ENCODE peak calls at places on chromosomes 2 and 18, in eight cellular contexts. C is astrocyte, I is skeletal muscle cell, Z is upper lobe of right lung, D is NB4, J is AG04450, W is HCT116, O is small intestine. H is an unnamed sample.

GRCh38 chr2:172711110-172711509 is 24.5 kb upstream of the RAPGEF4 start:
- DNase-seq in C (no peak), I (no peak), Z (no peak), D (no peak), J (no peak), W (no peak), O (no peak), H (no peak)

GRCh38 chr2:111923271-111923670 is 24.9 kb downstream of the MERTK start:
- DNase-seq in C (no peak), I (peak), Z (no peak), D (no peak), J (peak), W (no peak), O (no peak), H (no peak)

GRCh38 chr2:71794611-71795010 is 341.2 kb downstream of the DYSF start:
- DNase-seq in C (no peak), I (no peak), Z (no peak), D (no peak), J (no peak), W (no peak), O (no peak), H (no peak)

GRCh38 chr2:217795706-217796465 is 206.9 kb downstream of the TNS1 start:
- DNase-seq in C (peak), I (no peak), Z (no peak), D (no peak), J (no peak), W (no peak), O (no peak), H (no peak)

GRCh38 chr2:27509326-27509725 is 12.7 kb downstream of the GCKR start:
- DNase-seq in C (peak), I (peak), Z (no peak), D (no peak), J (peak), W (no peak), O (no peak), H (no peak)

GRCh38 chr2:189233527-189233926 is 54.0 kb upstream of the COL5A2 start:
- DNase-seq in C (no peak), I (peak), Z (no peak), D (no peak), J (no peak), W (no peak), O (no peak), H (no peak)

GRCh38 chr2:174059875-174060226 is 94.7 kb upstream of the SP3 start:
- DNase-seq in C (peak), I (no peak), Z (no peak), D (no peak), J (no peak), W (no peak), O (no peak), H (no peak)

GRCh38 chr2:220166616-220167015 is 539.2 kb downstream of the SLC4A3 start:
- DNase-seq in C (no peak), I (peak), Z (no peak), D (no peak), J (no peak), W (no peak), O (no peak), H (no peak)

GRCh38 chr18:70536370-70537062 is 247.7 kb downstream of the SOCS6 start:
- DNase-seq in C (no peak), I (no peak), Z (no peak), D (no peak), J (no peak), W (no peak), O (no peak), H (no peak)

GRCh38 chr2:109125595-109126500 is 3.2 kb upstream of the SH3RF3 start:
- DNase-seq in C (peak), I (peak), Z (no peak), D (peak), J (peak), W (peak), O (no peak), H (no peak)

GRCh38 chr2:63052411-63053234 is 2.0 kb downstream of the OTX1 start:
- DNase-seq in C (no peak), I (no peak), Z (no peak), D (no peak), J (no peak), W (no peak), O (no peak), H (peak)

GRCh38 chr2:30932850-30933249 is 125.6 kb upstream of the CAPN13 start:
- DNase-seq in C (no peak), I (no peak), Z (no peak), D (no peak), J (no peak), W (no peak), O (no peak), H (no peak)

GRCh38 chr18:26804474-26804873 is 61.0 kb downstream of the AQP4 start:
- DNase-seq in C (no peak), I (no peak), Z (no peak), D (peak), J (no peak), W (no peak), O (peak), H (no peak)

GRCh38 chr2:171360905-171361304 is 72.9 kb downstream of the METTL8 start:
- DNase-seq in C (no peak), I (no peak), Z (no peak), D (no peak), J (no peak), W (no peak), O (no peak), H (no peak)
- H3K4me3 ChIP-seq in C (no peak), I (no peak), Z (no peak), D (no peak), J (no peak), W (no peak), O (no peak), H (no peak)

DNA sequence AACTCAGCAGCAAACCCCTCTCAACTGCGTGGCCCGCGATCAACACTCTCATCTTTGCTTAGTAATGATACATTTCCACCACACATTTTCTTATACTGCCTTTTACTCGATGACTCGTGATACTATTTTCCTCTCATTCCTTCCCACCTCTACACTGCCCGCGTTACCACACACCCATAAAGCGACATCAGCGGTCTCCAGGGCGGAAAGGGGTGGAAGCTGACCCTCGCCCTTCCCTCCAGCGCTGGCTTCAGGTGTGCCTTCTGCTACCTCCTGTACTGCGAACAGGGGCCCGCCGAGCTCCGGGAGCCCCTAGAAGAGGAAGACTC is 1.3 kb downstream of the NETO1 start:
- DNase-seq in C (no peak), I (no peak), Z (no peak), D (no peak), J (no peak), W (no peak), O (no peak), H (no peak)
- H3K4me3 ChIP-seq in C (peak), I (peak), Z (no peak), D (no peak), J (peak), W (no peak), O (no peak), H (no peak)

DNA sequence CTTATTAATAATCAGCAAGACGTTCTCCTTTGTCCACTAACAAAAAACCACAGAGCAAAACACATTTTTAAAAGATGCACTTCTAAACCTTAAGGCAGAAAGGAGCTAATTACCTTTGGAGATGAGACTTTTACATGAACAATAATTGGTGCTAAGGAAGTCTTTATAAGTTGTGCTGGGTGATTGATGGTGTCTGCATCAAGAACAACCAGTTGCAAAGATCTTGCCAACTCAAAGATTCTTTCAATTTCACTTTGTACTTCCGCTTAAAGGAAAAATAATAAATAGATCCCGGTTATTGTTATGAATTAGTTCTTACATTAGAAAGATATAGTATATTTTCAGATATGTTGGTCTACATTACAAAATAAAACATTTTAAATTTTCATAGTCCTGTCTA is 26.9 kb upstream of the ARL5A start:
- DNase-seq in C (no peak), I (no peak), Z (no peak), D (no peak), J (no peak), W (no peak), O (no peak), H (no peak)
- H3K4me3 ChIP-seq in C (no peak), I (no peak), Z (no peak), D (no peak), J (no peak), W (no peak), O (no peak), H (no peak)

DNA sequence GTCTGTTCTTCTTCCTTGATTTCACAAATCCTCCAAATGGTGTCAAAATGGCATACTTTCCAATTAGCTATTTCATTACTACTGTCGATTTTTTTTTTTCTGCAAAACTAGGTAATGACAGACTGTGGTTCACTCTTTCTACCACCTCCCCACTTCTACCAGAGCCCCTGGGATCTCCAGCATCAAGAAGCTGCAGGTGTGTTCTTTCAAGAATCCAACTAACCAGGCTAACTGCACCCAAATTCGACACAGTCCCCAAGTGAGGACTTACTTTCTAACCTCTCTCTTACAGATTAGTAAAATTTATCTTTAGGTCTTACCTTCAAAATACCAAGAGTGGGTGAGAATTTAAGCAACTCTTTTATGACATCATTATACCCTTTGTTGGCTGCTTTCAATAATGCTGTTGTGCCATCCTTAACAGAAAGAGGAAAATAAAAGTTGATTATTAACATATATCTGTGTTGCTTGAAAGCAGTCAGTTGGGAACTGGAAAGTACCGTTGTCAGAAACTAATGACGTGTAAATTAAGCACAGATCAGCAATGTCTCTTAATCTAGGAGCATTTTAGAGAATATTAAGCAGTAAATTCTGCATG is 31.2 kb upstream of the NPC1 start:
- DNase-seq in C (no peak), I (no peak), Z (no peak), D (no peak), J (no peak), W (no peak), O (peak), H (no peak)
- H3K4me3 ChIP-seq in C (no peak), I (no peak), Z (no peak), D (no peak), J (no peak), W (no peak), O (no peak), H (no peak)

GRCh38 chr2:238286551-238286950 is 1.9 kb downstream of the PER2 start:
- DNase-seq in C (peak), I (peak), Z (peak), D (peak), J (peak), W (no peak), O (peak), H (peak)

GRCh38 chr2:238286095-238286494 is 2.3 kb downstream of the PER2 start:
- DNase-seq in C (no peak), I (no peak), Z (no peak), D (no peak), J (no peak), W (no peak), O (peak), H (no peak)

GRCh38 chr2:238287702-238288649 is at the start of gene PER2:
- DNase-seq in C (peak), I (peak), Z (peak), D (peak), J (peak), W (peak), O (peak), H (peak)

GRCh38 chr2:238285653-238286082 is 2.7 kb downstream of the PER2 start:
- DNase-seq in C (peak), I (peak), Z (peak), D (no peak), J (peak), W (no peak), O (peak), H (peak)

GRCh38 chr2:238286987-238287386 is 1.4 kb downstream of the PER2 start:
- DNase-seq in C (no peak), I (no peak), Z (no peak), D (no peak), J (no peak), W (no peak), O (peak), H (peak)
- H3K4me3 ChIP-seq in C (peak), I (peak), Z (peak), D (peak), J (peak), W (peak), O (peak), H (peak)

GRCh38 chr18:58965930-58966662 is 101.4 kb downstream of the ZNF532 start:
- DNase-seq in C (no peak), I (no peak), Z (no peak), D (no peak), J (no peak), W (no peak), O (no peak), H (no peak)
- H3K4me3 ChIP-seq in C (no peak), I (no peak), Z (no peak), D (no peak), J (no peak), W (no peak), O (no peak), H (no peak)

GRCh38 chr2:11863513-11864328 is 117.3 kb downstream of the LPIN1 start:
- DNase-seq in C (peak), I (peak), Z (peak), D (peak), J (peak), W (peak), O (peak), H (peak)
- H3K4me3 ChIP-seq in C (peak), I (peak), Z (no peak), D (peak), J (peak), W (no peak), O (no peak), H (no peak)

GRCh38 chr2:142037744-142038143 is 93.1 kb downstream of the LRP1B start:
- DNase-seq in C (peak), I (no peak), Z (no peak), D (peak), J (no peak), W (no peak), O (no peak), H (no peak)
- H3K4me3 ChIP-seq in C (no peak), I (no peak), Z (no peak), D (no peak), J (no peak), W (no peak), O (no peak), H (no peak)

GRCh38 chr18:51621103-51621969 is 423.9 kb upstream of the MEX3C start:
- DNase-seq in C (peak), I (no peak), Z (peak), D (peak), J (no peak), W (peak), O (peak), H (no peak)
- H3K4me3 ChIP-seq in C (no peak), I (no peak), Z (no peak), D (no peak), J (no peak), W (no peak), O (no peak), H (peak)

GRCh38 chr2:32954206-32954605 is 7.5 kb downstream of the LTBP1 start:
- DNase-seq in C (no peak), I (no peak), Z (no peak), D (no peak), J (no peak), W (no peak), O (peak), H (no peak)
- H3K4me3 ChIP-seq in C (no peak), I (no peak), Z (no peak), D (no peak), J (no peak), W (no peak), O (no peak), H (no peak)